ENCODE peak calls at places on chromosomes 16 and 17, in eight cellular contexts. One of them, this sample, is unnamed.
A peak's percentile ranks its signal among the peaks of the same experiment; 100 is the strongest.

GRCh38 chr16:17817943-17818342 is 347.2 kb upstream of the XYLT1 start:
- DNase-seq in foreskin keratinocyte: no peak
- DNase-seq in NCI-H1105: no peak
- DNase-seq in activated effector memory CD4-positive, alpha-beta T cell treated with Interleukin-2 at 50 U/mL for 16 hours: no peak
- DNase-seq in ureter: no peak
- DNase-seq in activated naive CD4-positive, alpha-beta T cell treated with anti-CD3 and anti-CD28 coated beads, Interleukin-2, amount 10 ng/mL, durations not matched to agents 7 days and 5 days: no peak
- DNase-seq in left cardiac atrium: no peak
- DNase-seq in left ventricle myocardium inferior: no peak
- DNase-seq in this sample: no peak

GRCh38 chr16:55436587-55436986 is 42.4 kb upstream of the MMP2 start:
- DNase-seq in foreskin keratinocyte: no peak
- DNase-seq in NCI-H1105: no peak
- DNase-seq in activated effector memory CD4-positive, alpha-beta T cell treated with Interleukin-2 at 50 U/mL for 16 hours: no peak
- DNase-seq in ureter: no peak
- DNase-seq in activated naive CD4-positive, alpha-beta T cell treated with anti-CD3 and anti-CD28 coated beads, Interleukin-2, amount 10 ng/mL, durations not matched to agents 7 days and 5 days: no peak
- DNase-seq in left cardiac atrium: no peak
- DNase-seq in left ventricle myocardium inferior: no peak
- DNase-seq in this sample: no peak

GRCh38 chr17:42227849-42228696 is 33.8 kb upstream of the GHDC start:
- DNase-seq in foreskin keratinocyte: peak; percentile 13
- DNase-seq in NCI-H1105: no peak
- DNase-seq in activated effector memory CD4-positive, alpha-beta T cell treated with Interleukin-2 at 50 U/mL for 16 hours: no peak
- DNase-seq in ureter: no peak
- DNase-seq in activated naive CD4-positive, alpha-beta T cell treated with anti-CD3 and anti-CD28 coated beads, Interleukin-2, amount 10 ng/mL, durations not matched to agents 7 days and 5 days: no peak
- DNase-seq in left cardiac atrium: no peak
- DNase-seq in left ventricle myocardium inferior: no peak
- DNase-seq in this sample: no peak

GRCh38 chr17:44348234-44348987 is 3.3 kb downstream of the GRN start:
- DNase-seq in foreskin keratinocyte: peak; percentile 90
- DNase-seq in NCI-H1105: no peak
- DNase-seq in activated effector memory CD4-positive, alpha-beta T cell treated with Interleukin-2 at 50 U/mL for 16 hours: no peak
- DNase-seq in ureter: no peak
- DNase-seq in activated naive CD4-positive, alpha-beta T cell treated with anti-CD3 and anti-CD28 coated beads, Interleukin-2, amount 10 ng/mL, durations not matched to agents 7 days and 5 days: no peak
- DNase-seq in left cardiac atrium: no peak
- DNase-seq in left ventricle myocardium inferior: no peak
- DNase-seq in this sample: no peak

GRCh38 chr17:36566081-36566480 is 21.4 kb downstream of the GGNBP2 start:
- DNase-seq in foreskin keratinocyte: no peak
- DNase-seq in NCI-H1105: no peak
- DNase-seq in activated effector memory CD4-positive, alpha-beta T cell treated with Interleukin-2 at 50 U/mL for 16 hours: no peak
- DNase-seq in ureter: no peak
- DNase-seq in activated naive CD4-positive, alpha-beta T cell treated with anti-CD3 and anti-CD28 coated beads, Interleukin-2, amount 10 ng/mL, durations not matched to agents 7 days and 5 days: no peak
- DNase-seq in left cardiac atrium: no peak
- DNase-seq in left ventricle myocardium inferior: no peak
- DNase-seq in this sample: no peak

GRCh38 chr17:21304091-21304490 is 19.6 kb downstream of the MAP2K3 start:
- DNase-seq in foreskin keratinocyte: no peak
- DNase-seq in NCI-H1105: no peak
- DNase-seq in activated effector memory CD4-positive, alpha-beta T cell treated with Interleukin-2 at 50 U/mL for 16 hours: no peak
- DNase-seq in ureter: no peak
- DNase-seq in activated naive CD4-positive, alpha-beta T cell treated with anti-CD3 and anti-CD28 coated beads, Interleukin-2, amount 10 ng/mL, durations not matched to agents 7 days and 5 days: no peak
- DNase-seq in left cardiac atrium: no peak
- DNase-seq in left ventricle myocardium inferior: peak; percentile 12
- DNase-seq in this sample: no peak

GRCh38 chr17:752002-752619 is at the start of gene GEMIN4:
- DNase-seq in foreskin keratinocyte: peak; percentile 67
- DNase-seq in NCI-H1105: peak; percentile 54
- DNase-seq in activated effector memory CD4-positive, alpha-beta T cell treated with Interleukin-2 at 50 U/mL for 16 hours: peak; percentile 97
- DNase-seq in ureter: peak; percentile 94
- DNase-seq in activated naive CD4-positive, alpha-beta T cell treated with anti-CD3 and anti-CD28 coated beads, Interleukin-2, amount 10 ng/mL, durations not matched to agents 7 days and 5 days: peak; percentile 97
- DNase-seq in left cardiac atrium: peak; percentile 95
- DNase-seq in left ventricle myocardium inferior: peak; percentile 93
- DNase-seq in this sample: peak; percentile 100

GRCh38 chr17:79800325-79801155 is 3.7 kb upstream of the CBX8 start:
- DNase-seq in foreskin keratinocyte: no peak
- DNase-seq in NCI-H1105: no peak
- DNase-seq in activated effector memory CD4-positive, alpha-beta T cell treated with Interleukin-2 at 50 U/mL for 16 hours: no peak
- DNase-seq in ureter: no peak
- DNase-seq in activated naive CD4-positive, alpha-beta T cell treated with anti-CD3 and anti-CD28 coated beads, Interleukin-2, amount 10 ng/mL, durations not matched to agents 7 days and 5 days: peak; percentile 56
- DNase-seq in left cardiac atrium: no peak
- DNase-seq in left ventricle myocardium inferior: no peak
- DNase-seq in this sample: peak; percentile 83

GRCh38 chr16:10678655-10679054 is 16.1 kb downstream of the TEKT5 start:
- DNase-seq in foreskin keratinocyte: no peak
- DNase-seq in NCI-H1105: no peak
- DNase-seq in activated effector memory CD4-positive, alpha-beta T cell treated with Interleukin-2 at 50 U/mL for 16 hours: no peak
- DNase-seq in ureter: peak; percentile 4
- DNase-seq in activated naive CD4-positive, alpha-beta T cell treated with anti-CD3 and anti-CD28 coated beads, Interleukin-2, amount 10 ng/mL, durations not matched to agents 7 days and 5 days: no peak
- DNase-seq in left cardiac atrium: no peak
- DNase-seq in left ventricle myocardium inferior: no peak
- DNase-seq in this sample: no peak

GRCh38 chr16:11310997-11311561 is 29.9 kb upstream of the PRM1 start:
- DNase-seq in foreskin keratinocyte: no peak
- DNase-seq in NCI-H1105: no peak
- DNase-seq in activated effector memory CD4-positive, alpha-beta T cell treated with Interleukin-2 at 50 U/mL for 16 hours: peak; percentile 22
- DNase-seq in ureter: no peak
- DNase-seq in activated naive CD4-positive, alpha-beta T cell treated with anti-CD3 and anti-CD28 coated beads, Interleukin-2, amount 10 ng/mL, durations not matched to agents 7 days and 5 days: peak; percentile 82
- DNase-seq in left cardiac atrium: no peak
- DNase-seq in left ventricle myocardium inferior: no peak
- DNase-seq in this sample: peak; percentile 91

GRCh38 chr16:29899516-29900101 is at the start of gene SEZ6L2:
- DNase-seq in foreskin keratinocyte: peak; percentile 81
- DNase-seq in NCI-H1105: peak; percentile 93
- DNase-seq in activated effector memory CD4-positive, alpha-beta T cell treated with Interleukin-2 at 50 U/mL for 16 hours: no peak
- DNase-seq in ureter: peak; percentile 81
- DNase-seq in activated naive CD4-positive, alpha-beta T cell treated with anti-CD3 and anti-CD28 coated beads, Interleukin-2, amount 10 ng/mL, durations not matched to agents 7 days and 5 days: peak; percentile 84
- DNase-seq in left cardiac atrium: peak; percentile 54
- DNase-seq in left ventricle myocardium inferior: peak; percentile 31
- DNase-seq in this sample: peak; percentile 96

GRCh38 chr16:16833165-16833564 is 454.2 kb downstream of the NPIPA7 start:
- DNase-seq in foreskin keratinocyte: no peak
- DNase-seq in NCI-H1105: no peak
- DNase-seq in activated effector memory CD4-positive, alpha-beta T cell treated with Interleukin-2 at 50 U/mL for 16 hours: no peak
- DNase-seq in ureter: no peak
- DNase-seq in activated naive CD4-positive, alpha-beta T cell treated with anti-CD3 and anti-CD28 coated beads, Interleukin-2, amount 10 ng/mL, durations not matched to agents 7 days and 5 days: no peak
- DNase-seq in left cardiac atrium: no peak
- DNase-seq in left ventricle myocardium inferior: no peak
- DNase-seq in this sample: no peak

GRCh38 chr16:2751577-2752034 is 832 bp upstream of the SRRM2 start:
- DNase-seq in foreskin keratinocyte: no peak
- DNase-seq in NCI-H1105: no peak
- DNase-seq in activated effector memory CD4-positive, alpha-beta T cell treated with Interleukin-2 at 50 U/mL for 16 hours: no peak
- DNase-seq in ureter: no peak
- DNase-seq in activated naive CD4-positive, alpha-beta T cell treated with anti-CD3 and anti-CD28 coated beads, Interleukin-2, amount 10 ng/mL, durations not matched to agents 7 days and 5 days: no peak
- DNase-seq in left cardiac atrium: no peak
- DNase-seq in left ventricle myocardium inferior: no peak
- DNase-seq in this sample: no peak

GRCh38 chr16:67504190-67505021 is 21.1 kb upstream of the AGRP start:
- DNase-seq in foreskin keratinocyte: no peak
- DNase-seq in NCI-H1105: no peak
- DNase-seq in activated effector memory CD4-positive, alpha-beta T cell treated with Interleukin-2 at 50 U/mL for 16 hours: peak; percentile 39
- DNase-seq in ureter: no peak
- DNase-seq in activated naive CD4-positive, alpha-beta T cell treated with anti-CD3 and anti-CD28 coated beads, Interleukin-2, amount 10 ng/mL, durations not matched to agents 7 days and 5 days: peak; percentile 83
- DNase-seq in left cardiac atrium: peak; percentile 64
- DNase-seq in left ventricle myocardium inferior: peak; percentile 54
- DNase-seq in this sample: peak; percentile 90

GRCh38 chr17:48642843-48643696 is 16.9 kb upstream of the HOXB9 start:
- DNase-seq in foreskin keratinocyte: no peak
- DNase-seq in NCI-H1105: no peak
- DNase-seq in activated effector memory CD4-positive, alpha-beta T cell treated with Interleukin-2 at 50 U/mL for 16 hours: no peak
- DNase-seq in ureter: no peak
- DNase-seq in activated naive CD4-positive, alpha-beta T cell treated with anti-CD3 and anti-CD28 coated beads, Interleukin-2, amount 10 ng/mL, durations not matched to agents 7 days and 5 days: no peak
- DNase-seq in left cardiac atrium: no peak
- DNase-seq in left ventricle myocardium inferior: no peak
- DNase-seq in this sample: no peak

GRCh38 chr17:39617446-39618251 is 9.1 kb upstream of the PPP1R1B start:
- DNase-seq in foreskin keratinocyte: no peak
- DNase-seq in NCI-H1105: peak; percentile 59
- DNase-seq in activated effector memory CD4-positive, alpha-beta T cell treated with Interleukin-2 at 50 U/mL for 16 hours: peak; percentile 46
- DNase-seq in ureter: peak; percentile 69
- DNase-seq in activated naive CD4-positive, alpha-beta T cell treated with anti-CD3 and anti-CD28 coated beads, Interleukin-2, amount 10 ng/mL, durations not matched to agents 7 days and 5 days: peak; percentile 66
- DNase-seq in left cardiac atrium: peak; percentile 72
- DNase-seq in left ventricle myocardium inferior: peak; percentile 66
- DNase-seq in this sample: peak; percentile 75

GRCh38 chr17:78781339-78782304 is at the start of gene CYTH1:
- DNase-seq in foreskin keratinocyte: no peak
- DNase-seq in NCI-H1105: no peak
- DNase-seq in activated effector memory CD4-positive, alpha-beta T cell treated with Interleukin-2 at 50 U/mL for 16 hours: no peak
- DNase-seq in ureter: no peak
- DNase-seq in activated naive CD4-positive, alpha-beta T cell treated with anti-CD3 and anti-CD28 coated beads, Interleukin-2, amount 10 ng/mL, durations not matched to agents 7 days and 5 days: peak; percentile 56
- DNase-seq in left cardiac atrium: peak; percentile 67
- DNase-seq in left ventricle myocardium inferior: peak; percentile 63
- DNase-seq in this sample: peak; percentile 86

GRCh38 chr16:25034916-25035315 is 19.7 kb upstream of the ARHGAP17 start:
- DNase-seq in foreskin keratinocyte: no peak
- DNase-seq in NCI-H1105: no peak
- DNase-seq in activated effector memory CD4-positive, alpha-beta T cell treated with Interleukin-2 at 50 U/mL for 16 hours: no peak
- DNase-seq in ureter: no peak
- DNase-seq in activated naive CD4-positive, alpha-beta T cell treated with anti-CD3 and anti-CD28 coated beads, Interleukin-2, amount 10 ng/mL, durations not matched to agents 7 days and 5 days: no peak
- DNase-seq in left cardiac atrium: no peak
- DNase-seq in left ventricle myocardium inferior: no peak
- DNase-seq in this sample: no peak

GRCh38 chr16:34078697-34079096 is 619.3 kb downstream of the TP53TG3F start:
- DNase-seq in foreskin keratinocyte: no peak
- DNase-seq in NCI-H1105: no peak
- DNase-seq in activated effector memory CD4-positive, alpha-beta T cell treated with Interleukin-2 at 50 U/mL for 16 hours: no peak
- DNase-seq in ureter: no peak
- DNase-seq in activated naive CD4-positive, alpha-beta T cell treated with anti-CD3 and anti-CD28 coated beads, Interleukin-2, amount 10 ng/mL, durations not matched to agents 7 days and 5 days: no peak
- DNase-seq in left cardiac atrium: no peak
- DNase-seq in left ventricle myocardium inferior: no peak
- DNase-seq in this sample: no peak

GRCh38 chr16:11400076-11400475 is 54.8 kb downstream of the RMI2 start:
- DNase-seq in foreskin keratinocyte: no peak
- DNase-seq in NCI-H1105: no peak
- DNase-seq in activated effector memory CD4-positive, alpha-beta T cell treated with Interleukin-2 at 50 U/mL for 16 hours: no peak
- DNase-seq in ureter: no peak
- DNase-seq in activated naive CD4-positive, alpha-beta T cell treated with anti-CD3 and anti-CD28 coated beads, Interleukin-2, amount 10 ng/mL, durations not matched to agents 7 days and 5 days: peak; percentile 8
- DNase-seq in left cardiac atrium: peak; percentile 8
- DNase-seq in left ventricle myocardium inferior: no peak
- DNase-seq in this sample: no peak

GRCh38 chr17:17028059-17028877 is 14.0 kb upstream of the MPRIP start:
- DNase-seq in foreskin keratinocyte: peak; percentile 97
- DNase-seq in NCI-H1105: no peak
- DNase-seq in activated effector memory CD4-positive, alpha-beta T cell treated with Interleukin-2 at 50 U/mL for 16 hours: no peak
- DNase-seq in ureter: peak; percentile 87
- DNase-seq in activated naive CD4-positive, alpha-beta T cell treated with anti-CD3 and anti-CD28 coated beads, Interleukin-2, amount 10 ng/mL, durations not matched to agents 7 days and 5 days: no peak
- DNase-seq in left cardiac atrium: peak; percentile 87
- DNase-seq in left ventricle myocardium inferior: peak; percentile 77
- DNase-seq in this sample: no peak

GRCh38 chr17:75838410-75838809 is 5.8 kb downstream of the UNC13D start:
- DNase-seq in foreskin keratinocyte: no peak
- DNase-seq in NCI-H1105: no peak
- DNase-seq in activated effector memory CD4-positive, alpha-beta T cell treated with Interleukin-2 at 50 U/mL for 16 hours: no peak
- DNase-seq in ureter: no peak
- DNase-seq in activated naive CD4-positive, alpha-beta T cell treated with anti-CD3 and anti-CD28 coated beads, Interleukin-2, amount 10 ng/mL, durations not matched to agents 7 days and 5 days: no peak
- DNase-seq in left cardiac atrium: no peak
- DNase-seq in left ventricle myocardium inferior: no peak
- DNase-seq in this sample: no peak

GRCh38 chr16:1548234-1548633 is 14.8 kb downstream of the TMEM204 start:
- DNase-seq in foreskin keratinocyte: no peak
- DNase-seq in NCI-H1105: no peak
- DNase-seq in activated effector memory CD4-positive, alpha-beta T cell treated with Interleukin-2 at 50 U/mL for 16 hours: no peak
- DNase-seq in ureter: no peak
- DNase-seq in activated naive CD4-positive, alpha-beta T cell treated with anti-CD3 and anti-CD28 coated beads, Interleukin-2, amount 10 ng/mL, durations not matched to agents 7 days and 5 days: no peak
- DNase-seq in left cardiac atrium: no peak
- DNase-seq in left ventricle myocardium inferior: no peak
- DNase-seq in this sample: no peak

GRCh38 chr17:41101586-41102259 is at the start of gene KRTAP4-16:
- DNase-seq in foreskin keratinocyte: no peak
- DNase-seq in NCI-H1105: no peak
- DNase-seq in activated effector memory CD4-positive, alpha-beta T cell treated with Interleukin-2 at 50 U/mL for 16 hours: no peak
- DNase-seq in ureter: no peak
- DNase-seq in activated naive CD4-positive, alpha-beta T cell treated with anti-CD3 and anti-CD28 coated beads, Interleukin-2, amount 10 ng/mL, durations not matched to agents 7 days and 5 days: no peak
- DNase-seq in left cardiac atrium: no peak
- DNase-seq in left ventricle myocardium inferior: no peak
- DNase-seq in this sample: no peak

GRCh38 chr16:11743308-11744074 is 834 bp upstream of the TXNDC11 start:
- DNase-seq in foreskin keratinocyte: peak; percentile 11
- DNase-seq in NCI-H1105: no peak
- DNase-seq in activated effector memory CD4-positive, alpha-beta T cell treated with Interleukin-2 at 50 U/mL for 16 hours: peak; percentile 4
- DNase-seq in ureter: peak; percentile 57
- DNase-seq in activated naive CD4-positive, alpha-beta T cell treated with anti-CD3 and anti-CD28 coated beads, Interleukin-2, amount 10 ng/mL, durations not matched to agents 7 days and 5 days: peak; percentile 37
- DNase-seq in left cardiac atrium: peak; percentile 52
- DNase-seq in left ventricle myocardium inferior: no peak
- DNase-seq in this sample: peak; percentile 77

GRCh38 chr17:50817142-50817751 is 18.1 kb upstream of the WFIKKN2 start:
- DNase-seq in foreskin keratinocyte: no peak
- DNase-seq in NCI-H1105: no peak
- DNase-seq in activated effector memory CD4-positive, alpha-beta T cell treated with Interleukin-2 at 50 U/mL for 16 hours: peak; percentile 39
- DNase-seq in ureter: no peak
- DNase-seq in activated naive CD4-positive, alpha-beta T cell treated with anti-CD3 and anti-CD28 coated beads, Interleukin-2, amount 10 ng/mL, durations not matched to agents 7 days and 5 days: peak; percentile 64
- DNase-seq in left cardiac atrium: peak; percentile 67
- DNase-seq in left ventricle myocardium inferior: peak; percentile 49
- DNase-seq in this sample: peak; percentile 88

GRCh38 chr17:59761385-59762021 is 54.0 kb downstream of the VMP1 start:
- DNase-seq in foreskin keratinocyte: no peak
- DNase-seq in NCI-H1105: no peak
- DNase-seq in activated effector memory CD4-positive, alpha-beta T cell treated with Interleukin-2 at 50 U/mL for 16 hours: no peak
- DNase-seq in ureter: no peak
- DNase-seq in activated naive CD4-positive, alpha-beta T cell treated with anti-CD3 and anti-CD28 coated beads, Interleukin-2, amount 10 ng/mL, durations not matched to agents 7 days and 5 days: no peak
- DNase-seq in left cardiac atrium: no peak
- DNase-seq in left ventricle myocardium inferior: no peak
- DNase-seq in this sample: peak; percentile 69

This sample was measured in activated CD4-positive, alpha-beta T cell treated with anti-CD3 and anti-CD28 coated beads, Interleukin-2, amount 10 ng/mL, durations not matched to agents 24 days and 14 days.